ENCODE peak calls at places on chromosomes 13 and 19, in five cellular contexts. One of them, this sample, is unnamed.

GRCh38 chr13:32659736-32660135 is 73.5 kb downstream of the PDS5B start:
- DNase-seq in MCF 10A: no peak
- DNase-seq in upper lobe of left lung: no peak
- DNase-seq in fibroblast of mammary gland: no peak
- DNase-seq in activated B cell treated with CpG ODN at 0.5 μM for 24 hours: no peak
- DNase-seq in this sample: no peak

GRCh38 chr13:113245858-113246791 is 36.7 kb downstream of the CUL4A start:
- DNase-seq in MCF 10A: peak
- DNase-seq in upper lobe of left lung: no peak
- DNase-seq in fibroblast of mammary gland: peak
- DNase-seq in activated B cell treated with CpG ODN at 0.5 μM for 24 hours: no peak
- DNase-seq in this sample: no peak

GRCh38 chr13:43983373-43983772 is 103.7 kb downstream of the LACC1 start:
- DNase-seq in MCF 10A: no peak
- DNase-seq in upper lobe of left lung: no peak
- DNase-seq in fibroblast of mammary gland: no peak
- DNase-seq in activated B cell treated with CpG ODN at 0.5 μM for 24 hours: no peak
- DNase-seq in this sample: no peak

GRCh38 chr19:11813801-11814706 is at the start of gene ZNF440:
- DNase-seq in MCF 10A: peak
- DNase-seq in upper lobe of left lung: peak
- DNase-seq in fibroblast of mammary gland: peak
- DNase-seq in activated B cell treated with CpG ODN at 0.5 μM for 24 hours: peak
- DNase-seq in this sample: peak

GRCh38 chr19:31223805-31224534 is 125.3 kb downstream of the TSHZ3 start:
- DNase-seq in MCF 10A: no peak
- DNase-seq in upper lobe of left lung: no peak
- DNase-seq in fibroblast of mammary gland: peak
- DNase-seq in activated B cell treated with CpG ODN at 0.5 μM for 24 hours: no peak
- DNase-seq in this sample: no peak

GRCh38 chr13:30371649-30372265 is 50.5 kb upstream of the UBE2L5 start:
- DNase-seq in MCF 10A: peak
- DNase-seq in upper lobe of left lung: no peak
- DNase-seq in fibroblast of mammary gland: peak
- DNase-seq in activated B cell treated with CpG ODN at 0.5 μM for 24 hours: peak
- DNase-seq in this sample: no peak

GRCh38 chr13:114112826-114113322 is 19.5 kb downstream of the RASA3 start:
- DNase-seq in MCF 10A: no peak
- DNase-seq in upper lobe of left lung: no peak
- DNase-seq in fibroblast of mammary gland: no peak
- DNase-seq in activated B cell treated with CpG ODN at 0.5 μM for 24 hours: no peak
- DNase-seq in this sample: no peak

GRCh38 chr19:27754700-27755099 is 1458.3 kb downstream of the UQCRFS1 start:
- DNase-seq in MCF 10A: no peak
- DNase-seq in upper lobe of left lung: no peak
- DNase-seq in fibroblast of mammary gland: no peak
- DNase-seq in activated B cell treated with CpG ODN at 0.5 μM for 24 hours: no peak
- DNase-seq in this sample: no peak

GRCh38 chr19:11405846-11406643 is 13.1 kb downstream of the RGL3 start:
- DNase-seq in MCF 10A: peak
- DNase-seq in upper lobe of left lung: peak
- DNase-seq in fibroblast of mammary gland: peak
- DNase-seq in activated B cell treated with CpG ODN at 0.5 μM for 24 hours: peak
- DNase-seq in this sample: no peak

GRCh38 chr13:90089051-90089450 is 1258.4 kb upstream of the MIR17HG start:
- DNase-seq in MCF 10A: no peak
- DNase-seq in upper lobe of left lung: no peak
- DNase-seq in fibroblast of mammary gland: no peak
- DNase-seq in activated B cell treated with CpG ODN at 0.5 μM for 24 hours: no peak
- DNase-seq in this sample: no peak

GRCh38 chr13:100987993-100988392 is 313.4 kb upstream of the TMTC4 start:
- DNase-seq in MCF 10A: peak
- DNase-seq in upper lobe of left lung: no peak
- DNase-seq in fibroblast of mammary gland: peak
- DNase-seq in activated B cell treated with CpG ODN at 0.5 μM for 24 hours: no peak
- DNase-seq in this sample: no peak

GRCh38 chr19:40267601-40267997 is 17.5 kb downstream of the AKT2 start:
- DNase-seq in MCF 10A: no peak
- DNase-seq in upper lobe of left lung: no peak
- DNase-seq in fibroblast of mammary gland: no peak
- DNase-seq in activated B cell treated with CpG ODN at 0.5 μM for 24 hours: no peak
- DNase-seq in this sample: no peak

GRCh38 chr19:42282036-42282762 is 13.1 kb downstream of the CIC start:
- DNase-seq in MCF 10A: no peak
- DNase-seq in upper lobe of left lung: no peak
- DNase-seq in fibroblast of mammary gland: peak
- DNase-seq in activated B cell treated with CpG ODN at 0.5 μM for 24 hours: no peak
- DNase-seq in this sample: no peak

GRCh38 chr13:98300956-98301641 is 124.0 kb upstream of the RNF113B start:
- DNase-seq in MCF 10A: peak
- DNase-seq in upper lobe of left lung: no peak
- DNase-seq in fibroblast of mammary gland: no peak
- DNase-seq in activated B cell treated with CpG ODN at 0.5 μM for 24 hours: no peak
- DNase-seq in this sample: no peak

GRCh38 chr13:51230473-51231105 is 8.4 kb downstream of the FAM124A start:
- DNase-seq in MCF 10A: no peak
- DNase-seq in upper lobe of left lung: no peak
- DNase-seq in fibroblast of mammary gland: peak
- DNase-seq in activated B cell treated with CpG ODN at 0.5 μM for 24 hours: no peak
- DNase-seq in this sample: peak

GRCh38 chr13:39107484-39108040 is 69.3 kb downstream of the NHLRC3 start:
- DNase-seq in MCF 10A: no peak
- DNase-seq in upper lobe of left lung: no peak
- DNase-seq in fibroblast of mammary gland: no peak
- DNase-seq in activated B cell treated with CpG ODN at 0.5 μM for 24 hours: no peak
- DNase-seq in this sample: no peak

GRCh38 chr19:37227996-37228395 is 10.0 kb downstream of the ZNF383 start:
- DNase-seq in MCF 10A: no peak
- DNase-seq in upper lobe of left lung: no peak
- DNase-seq in fibroblast of mammary gland: peak
- DNase-seq in activated B cell treated with CpG ODN at 0.5 μM for 24 hours: no peak
- DNase-seq in this sample: no peak

GRCh38 chr19:35845215-35846037 is 6.9 kb downstream of the NPHS1 start:
- DNase-seq in MCF 10A: no peak
- DNase-seq in upper lobe of left lung: peak
- DNase-seq in fibroblast of mammary gland: peak
- DNase-seq in activated B cell treated with CpG ODN at 0.5 μM for 24 hours: no peak
- DNase-seq in this sample: peak

GRCh38 chr13:48532146-48532472 is 771 bp downstream of the RCBTB2 start:
- DNase-seq in MCF 10A: no peak
- DNase-seq in upper lobe of left lung: no peak
- DNase-seq in fibroblast of mammary gland: peak
- DNase-seq in activated B cell treated with CpG ODN at 0.5 μM for 24 hours: no peak
- DNase-seq in this sample: no peak

GRCh38 chr19:31356587-31357314 is 7.5 kb upstream of the TSHZ3 start:
- DNase-seq in MCF 10A: no peak
- DNase-seq in upper lobe of left lung: peak
- DNase-seq in fibroblast of mammary gland: no peak
- DNase-seq in activated B cell treated with CpG ODN at 0.5 μM for 24 hours: no peak
- DNase-seq in this sample: peak

GRCh38 chr13:34358811-34359513 is 541.0 kb downstream of the RFC3 start:
- DNase-seq in MCF 10A: peak
- DNase-seq in upper lobe of left lung: no peak
- DNase-seq in fibroblast of mammary gland: peak
- DNase-seq in activated B cell treated with CpG ODN at 0.5 μM for 24 hours: no peak
- DNase-seq in this sample: no peak

GRCh38 chr19:17037184-17037583 is 10.6 kb upstream of the CPAMD8 start:
- DNase-seq in MCF 10A: no peak
- DNase-seq in upper lobe of left lung: no peak
- DNase-seq in fibroblast of mammary gland: no peak
- DNase-seq in activated B cell treated with CpG ODN at 0.5 μM for 24 hours: no peak
- DNase-seq in this sample: no peak

GRCh38 chr19:33430674-33431277 is 57.3 kb downstream of the CEBPG start:
- DNase-seq in MCF 10A: peak
- DNase-seq in upper lobe of left lung: peak
- DNase-seq in fibroblast of mammary gland: peak
- DNase-seq in activated B cell treated with CpG ODN at 0.5 μM for 24 hours: peak
- DNase-seq in this sample: peak

GRCh38 chr13:62356977-62357376 is 941.3 kb upstream of the PCDH20 start:
- DNase-seq in MCF 10A: no peak
- DNase-seq in upper lobe of left lung: no peak
- DNase-seq in fibroblast of mammary gland: no peak
- DNase-seq in activated B cell treated with CpG ODN at 0.5 μM for 24 hours: no peak
- DNase-seq in this sample: no peak

GRCh38 chr13:53631511-53631910 is 602.9 kb downstream of the OLFM4 start:
- DNase-seq in MCF 10A: no peak
- DNase-seq in upper lobe of left lung: no peak
- DNase-seq in fibroblast of mammary gland: no peak
- DNase-seq in activated B cell treated with CpG ODN at 0.5 μM for 24 hours: no peak
- DNase-seq in this sample: no peak

GRCh38 chr19:30791116-30791515 is 418.9 kb downstream of the ZNF536 start:
- DNase-seq in MCF 10A: no peak
- DNase-seq in upper lobe of left lung: peak
- DNase-seq in fibroblast of mammary gland: no peak
- DNase-seq in activated B cell treated with CpG ODN at 0.5 μM for 24 hours: no peak
- DNase-seq in this sample: no peak

GRCh38 chr13:32428581-32429072 is 697 bp upstream of the N4BP2L1 start:
- DNase-seq in MCF 10A: no peak
- DNase-seq in upper lobe of left lung: no peak
- DNase-seq in fibroblast of mammary gland: no peak
- DNase-seq in activated B cell treated with CpG ODN at 0.5 μM for 24 hours: no peak
- DNase-seq in this sample: no peak

GRCh38 chr13:24341439-24341838 is 32.1 kb downstream of the C1QTNF9 start:
- DNase-seq in MCF 10A: no peak
- DNase-seq in upper lobe of left lung: no peak
- DNase-seq in fibroblast of mammary gland: peak
- DNase-seq in activated B cell treated with CpG ODN at 0.5 μM for 24 hours: no peak
- DNase-seq in this sample: no peak

GRCh38 chr13:73250061-73250460 is 191.3 kb downstream of the KLF5 start:
- DNase-seq in MCF 10A: no peak
- DNase-seq in upper lobe of left lung: no peak
- DNase-seq in fibroblast of mammary gland: no peak
- DNase-seq in activated B cell treated with CpG ODN at 0.5 μM for 24 hours: no peak
- DNase-seq in this sample: no peak

GRCh38 chr13:86554066-86554465 is 754.8 kb upstream of the SLITRK6 start:
- DNase-seq in MCF 10A: no peak
- DNase-seq in upper lobe of left lung: no peak
- DNase-seq in fibroblast of mammary gland: no peak
- DNase-seq in activated B cell treated with CpG ODN at 0.5 μM for 24 hours: no peak
- DNase-seq in this sample: no peak

GRCh38 chr19:17073869-17074627 is 1.2 kb downstream of the HAUS8 start:
- DNase-seq in MCF 10A: no peak
- DNase-seq in upper lobe of left lung: no peak
- DNase-seq in fibroblast of mammary gland: no peak
- DNase-seq in activated B cell treated with CpG ODN at 0.5 μM for 24 hours: peak
- DNase-seq in this sample: no peak

DNA sequence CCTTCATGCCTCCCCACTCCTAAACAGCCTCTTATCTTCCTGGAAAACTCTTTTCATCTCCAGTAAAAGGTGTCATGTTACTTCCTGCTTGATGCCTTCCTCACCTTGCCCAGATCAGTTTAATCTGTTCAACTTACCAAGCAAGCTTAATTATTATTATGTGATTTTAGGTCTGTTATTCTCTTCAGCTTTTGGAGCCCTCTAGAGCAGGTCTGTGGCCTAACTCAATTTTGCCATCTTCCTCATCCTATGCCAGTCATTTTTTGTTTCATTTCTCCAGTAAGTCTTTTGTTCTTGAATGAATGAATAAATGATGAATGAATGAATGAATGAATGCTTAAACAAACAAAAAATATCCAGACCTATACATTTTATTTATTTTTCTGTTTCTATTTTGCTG is 528.3 kb downstream of the DCT start:
- DNase-seq in MCF 10A: no peak
- DNase-seq in upper lobe of left lung: no peak
- DNase-seq in fibroblast of mammary gland: peak
- DNase-seq in activated B cell treated with CpG ODN at 0.5 μM for 24 hours: no peak
- DNase-seq in this sample: no peak
- TF ChIP-seq CTCF in MCF 10A: no peak
- TF ChIP-seq CTCF in upper lobe of left lung: no peak
- TF ChIP-seq CTCF in fibroblast of mammary gland: peak
- TF ChIP-seq CTCF in activated B cell treated with CpG ODN at 0.5 μM for 24 hours: no peak
- TF ChIP-seq CTCF in this sample: no peak

DNA sequence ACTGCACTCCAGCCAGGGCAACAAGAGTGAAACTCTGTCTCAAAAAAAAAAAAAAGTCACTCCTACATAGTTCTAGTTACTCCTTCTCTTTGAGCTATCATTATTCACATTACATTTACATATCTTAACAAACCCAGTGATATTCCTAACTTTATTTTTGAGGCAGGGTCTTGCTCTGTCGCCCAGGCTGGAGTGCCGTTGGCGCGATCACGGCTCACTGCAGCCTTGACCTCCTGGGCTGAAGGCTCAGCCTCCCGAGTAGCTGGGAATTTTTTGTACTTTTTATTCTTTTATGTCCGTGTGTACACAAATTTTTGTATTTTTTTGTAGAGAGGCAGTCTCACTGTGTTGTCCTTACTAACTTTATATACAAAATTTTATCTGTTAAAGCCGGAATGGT is 587 bp upstream of the RPS15 start:
- DNase-seq in MCF 10A: no peak
- DNase-seq in upper lobe of left lung: peak
- DNase-seq in fibroblast of mammary gland: no peak
- DNase-seq in activated B cell treated with CpG ODN at 0.5 μM for 24 hours: no peak
- DNase-seq in this sample: no peak
- TF ChIP-seq CTCF in MCF 10A: no peak
- TF ChIP-seq CTCF in upper lobe of left lung: no peak
- TF ChIP-seq CTCF in fibroblast of mammary gland: no peak
- TF ChIP-seq CTCF in activated B cell treated with CpG ODN at 0.5 μM for 24 hours: no peak
- TF ChIP-seq CTCF in this sample: no peak

DNA sequence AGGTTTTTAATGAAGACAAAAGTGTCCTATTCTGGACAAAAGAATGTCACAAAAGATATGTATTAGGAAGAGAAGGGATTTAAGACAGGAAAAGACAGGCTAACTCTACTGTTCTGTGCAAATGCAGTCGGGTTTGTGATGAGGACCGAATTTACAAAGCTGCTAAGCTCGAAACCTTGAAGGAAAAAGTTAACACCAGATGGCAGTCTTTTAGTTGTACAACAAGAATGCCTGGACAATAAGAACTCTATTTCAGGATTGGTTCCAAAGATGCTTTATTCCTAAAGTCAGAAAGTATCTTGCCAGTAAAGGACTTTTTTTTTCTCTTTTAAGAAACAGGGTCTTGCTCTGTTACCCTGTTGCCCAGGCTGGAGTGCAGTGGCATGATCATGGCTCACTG is 51.1 kb downstream of the HS6ST3 start:
- DNase-seq in MCF 10A: peak
- DNase-seq in upper lobe of left lung: no peak
- DNase-seq in fibroblast of mammary gland: peak
- DNase-seq in activated B cell treated with CpG ODN at 0.5 μM for 24 hours: no peak
- DNase-seq in this sample: no peak
- TF ChIP-seq CTCF in MCF 10A: peak
- TF ChIP-seq CTCF in upper lobe of left lung: no peak
- TF ChIP-seq CTCF in fibroblast of mammary gland: peak
- TF ChIP-seq CTCF in activated B cell treated with CpG ODN at 0.5 μM for 24 hours: no peak
- TF ChIP-seq CTCF in this sample: peak

DNA sequence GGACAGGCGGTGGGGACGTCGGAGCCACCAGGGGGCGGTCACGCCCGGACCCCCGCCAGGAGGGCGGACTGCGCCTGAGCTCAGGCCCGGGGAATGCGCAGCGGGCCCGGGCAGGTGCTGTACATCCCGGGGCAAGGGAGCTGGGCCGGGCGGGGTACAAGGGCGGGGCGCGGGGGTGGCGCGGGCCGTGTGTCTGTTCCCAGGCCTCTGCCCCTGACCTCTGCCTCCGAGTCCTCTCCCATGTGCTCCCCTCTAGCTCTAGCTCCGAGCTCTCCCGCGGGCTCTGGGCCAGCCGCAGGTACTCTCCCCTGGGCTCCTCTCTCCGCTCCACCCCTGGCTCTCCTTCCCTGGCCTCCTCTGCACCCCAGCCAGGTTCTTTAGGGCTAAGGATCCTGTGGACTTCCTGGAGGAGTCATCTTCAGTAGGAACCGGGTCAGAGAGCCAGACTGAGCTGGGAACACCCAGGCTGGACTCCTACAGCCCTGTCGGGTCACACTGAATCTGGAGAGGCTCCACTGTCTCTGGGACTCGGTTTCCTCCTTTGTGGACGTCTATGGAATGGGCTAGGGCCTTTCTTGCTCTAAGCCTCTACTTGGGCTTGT is 2.3 kb downstream of the PPP1R13L start:
- DNase-seq in MCF 10A: peak
- DNase-seq in upper lobe of left lung: peak
- DNase-seq in fibroblast of mammary gland: no peak
- DNase-seq in activated B cell treated with CpG ODN at 0.5 μM for 24 hours: peak
- DNase-seq in this sample: peak
- TF ChIP-seq CTCF in MCF 10A: no peak
- TF ChIP-seq CTCF in upper lobe of left lung: peak
- TF ChIP-seq CTCF in fibroblast of mammary gland: peak
- TF ChIP-seq CTCF in activated B cell treated with CpG ODN at 0.5 μM for 24 hours: no peak
- TF ChIP-seq CTCF in this sample: no peak

This sample was measured in pancreas.